ENCODE peak calls at places on chromosomes 3 and 15, in four cellular contexts. A, T, U and C are unnamed samples.

GRCh38 chr3:20478407-20478806 is 292.4 kb upstream of the SGO1 start:
- DNase-seq in A (no peak), T (no peak), U (no peak), C (no peak)

GRCh38 chr3:118818386-118818785 is 216.3 kb downstream of the IGSF11 start:
- DNase-seq in A (no peak), T (no peak), U (no peak), C (no peak)

GRCh38 chr3:62139957-62140356 is 233.4 kb downstream of the FEZF2 start:
- DNase-seq in A (no peak), T (no peak), U (no peak), C (no peak)

GRCh38 chr3:149490260-149490971 is 15.9 kb downstream of the TM4SF4 start:
- DNase-seq in A (no peak), T (no peak), U (no peak), C (no peak)

GRCh38 chr3:39186692-39187151 is 5.7 kb downstream of the XIRP1 start:
- DNase-seq in A (no peak), T (no peak), U (no peak), C (no peak)

GRCh38 chr15:90597477-90598052 is 67.8 kb downstream of the CRTC3 start:
- DNase-seq in A (no peak), T (no peak), U (no peak), C (no peak)

GRCh38 chr3:10529809-10530208 is 24.4 kb upstream of the ATP2B2 start:
- DNase-seq in A (no peak), T (no peak), U (no peak), C (no peak)

GRCh38 chr3:16793321-16793720 is 91.4 kb upstream of the PLCL2 start:
- DNase-seq in A (no peak), T (no peak), U (no peak), C (no peak)

GRCh38 chr3:74661672-74662071 is 47.2 kb upstream of the CNTN3 start:
- DNase-seq in A (no peak), T (no peak), U (no peak), C (no peak)

GRCh38 chr15:87924433-87924832 is 332.1 kb downstream of the NTRK3 start:
- DNase-seq in A (no peak), T (no peak), U (no peak), C (no peak)

GRCh38 chr3:14652-15051 is 181.9 kb upstream of the CHL1 start:
- DNase-seq in A (no peak), T (no peak), U (no peak), C (no peak)

GRCh38 chr3:99674086-99674789 is 35.8 kb downstream of the COL8A1 start:
- DNase-seq in A (no peak), T (no peak), U (no peak), C (no peak)

GRCh38 chr3:160473978-160474377 is 24.4 kb upstream of the TRIM59 start:
- DNase-seq in A (no peak), T (no peak), U (no peak), C (no peak)

GRCh38 chr3:46208167-46208704 is at the start of gene CCR1:
- DNase-seq in A (peak; percentile 66), T (peak; percentile 77), U (no peak), C (peak; percentile 35)

GRCh38 chr3:45683417-45684326 is 5.5 kb upstream of the SACM1L start:
- DNase-seq in A (no peak), T (peak; percentile 34), U (no peak), C (no peak)

GRCh38 chr15:90950676-90951075 is 4.0 kb upstream of the RCCD1 start:
- DNase-seq in A (no peak), T (no peak), U (no peak), C (no peak)

GRCh38 chr3:150447631-150448465 is 39.8 kb downstream of the TSC22D2 start:
- DNase-seq in A (no peak), T (no peak), U (no peak), C (no peak)

GRCh38 chr3:38084019-38084968 is 45.3 kb downstream of the DLEC1 start:
- DNase-seq in A (peak; percentile 21), T (no peak), U (no peak), C (no peak)

GRCh38 chr3:54831091-54831490 is 96.8 kb downstream of the LRTM1 start:
- DNase-seq in A (no peak), T (no peak), U (no peak), C (no peak)

GRCh38 chr15:40330368-40330836 is 6.9 kb downstream of the INAFM2 start:
- DNase-seq in A (no peak), T (no peak), U (no peak), C (no peak)

GRCh38 chr3:139299261-139300132 is 44.3 kb upstream of the MRPS22 start:
- DNase-seq in A (no peak), T (peak; percentile 28), U (no peak), C (no peak)

GRCh38 chr3:69433938-69434263 is 48.0 kb upstream of the FRMD4B start:
- DNase-seq in A (peak; percentile 81), T (no peak), U (no peak), C (no peak)

GRCh38 chr3:175957427-175957826 is 1098.3 kb downstream of the NAALADL2 start:
- DNase-seq in A (no peak), T (no peak), U (no peak), C (no peak)

GRCh38 chr15:81161215-81161673 is 27.2 kb downstream of the CFAP161 start:
- DNase-seq in A (no peak), T (no peak), U (no peak), C (no peak)

GRCh38 chr3:183149915-183150825 is 12.4 kb downstream of the LAMP3 start:
- DNase-seq in A (no peak), T (peak; percentile 12), U (no peak), C (no peak)

GRCh38 chr3:194168994-194169393 is 33.0 kb downstream of the HES1 start:
- DNase-seq in A (no peak), T (no peak), U (no peak), C (no peak)

GRCh38 chr15:57861039-57861638 is 154.6 kb downstream of the POLR2M start:
- DNase-seq in A (peak; percentile 51), T (peak; percentile 76), U (no peak), C (peak; percentile 50)
- H3K27ac ChIP-seq in A (no peak overlapping the region), T (no peak overlapping the region), U (no peak overlapping the region), C (no peak overlapping the region)

DNA sequence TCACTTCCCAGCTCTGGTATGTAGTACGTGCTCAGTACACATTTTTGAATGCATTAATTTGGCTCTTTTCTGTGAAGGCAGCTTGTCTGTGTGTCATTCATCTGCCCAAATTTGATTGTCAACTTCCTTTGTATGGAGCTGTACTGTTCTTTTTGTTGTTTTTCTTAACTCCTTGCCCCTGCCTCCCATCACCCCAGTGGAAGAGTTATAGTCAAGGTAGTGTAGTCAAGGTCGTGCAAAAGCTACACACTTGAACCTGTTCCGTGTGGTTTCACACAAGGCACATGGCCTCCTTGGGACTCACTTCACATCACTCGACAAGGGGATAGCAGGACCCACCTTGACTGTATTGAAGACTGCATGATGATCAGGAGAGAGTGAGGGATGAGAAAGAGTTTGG is 37.6 kb downstream of the SMAD3 start:
- DNase-seq in A (no peak), T (no peak), U (no peak), C (no peak)
- H3K4me1 ChIP-seq in A (peaks cover 28% of the 10 kb centered on the region), T (peaks cover 3% of the 10 kb centered on the region), U (peaks cover 3% of the 10 kb centered on the region), C (peaks cover 1% of the 10 kb centered on the region)

GRCh38 chr15:64072812-64073211 is 20.8 kb downstream of the CIAO2A start:
- DNase-seq in A (no peak), T (no peak), U (no peak), C (no peak)
- H3K27ac ChIP-seq in A (no peak overlapping the region), T (no peak overlapping the region), U (peak overlapping the region; percentile 89), C (no peak overlapping the region)

DNA sequence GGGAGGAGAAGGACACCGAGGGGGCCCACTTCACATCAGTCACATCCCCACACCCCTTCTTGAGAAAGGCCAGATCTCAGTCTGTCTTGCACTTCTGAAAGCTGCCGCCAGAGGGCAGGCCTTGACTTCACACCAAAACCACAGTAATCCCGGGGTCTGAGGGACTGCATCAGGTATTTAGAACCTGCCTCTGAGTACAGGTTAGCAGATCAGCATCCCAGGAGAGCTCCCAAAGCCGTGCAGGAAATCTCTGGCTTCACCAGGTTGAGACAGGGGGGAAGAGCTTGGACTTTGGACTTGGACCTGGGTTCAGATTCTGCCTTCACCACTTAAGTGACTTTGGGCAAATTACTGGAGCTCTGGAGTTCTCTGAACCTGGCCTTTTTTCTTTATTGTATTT is 50.3 kb downstream of the LHFPL4 start:
- DNase-seq in A (peak; percentile 88), T (peak; percentile 96), U (no peak), C (peak; percentile 92)
- H3K4me1 ChIP-seq in A (no peaks in the 10 kb centered on the region), T (no peaks in the 10 kb centered on the region), U (no peaks in the 10 kb centered on the region), C (peaks cover 5% of the 10 kb centered on the region)

DNA sequence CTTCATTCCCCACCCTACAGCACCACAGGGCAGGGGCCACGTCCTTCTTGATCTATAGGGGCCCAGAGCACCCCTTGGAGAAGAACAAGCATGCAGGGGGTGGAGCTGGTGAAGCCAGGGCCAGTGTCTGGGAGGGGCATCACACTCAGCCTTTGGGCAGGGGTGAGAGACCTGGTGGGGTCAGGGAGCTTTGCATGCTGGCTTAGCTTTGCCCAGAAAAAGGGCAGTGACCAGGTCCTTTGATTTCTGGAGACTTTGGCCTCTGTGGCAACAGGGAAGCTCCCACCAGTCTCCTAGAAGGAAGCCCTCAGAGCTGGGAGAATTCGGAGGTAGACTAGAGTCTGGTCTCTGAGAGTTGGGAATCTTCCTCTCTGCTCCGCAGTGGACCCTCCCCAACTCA is 990 bp downstream of the ITIH4 start:
- DNase-seq in A (no peak), T (no peak), U (peak; percentile 82), C (no peak)
- H3K27ac ChIP-seq in A (no peak overlapping the region), T (no peak overlapping the region), U (peak overlapping the region; percentile 94), C (no peak overlapping the region)